ENCODE peak calls at places on chromosomes 11 and 22, in ten cellular contexts. Q is kidney epithelial cell; Z is activated T-cell treated with anti-CD3 and anti-CD28 coated beads, Interleukin-2, amount 50 U/mL, for 72 hours; V is C1 segment of cervical spinal cord; W is fibroblast of mammary gland; R is DMS153; X is cardiac muscle cell; A is neural progenitor cell; C is fibroblast of the conjunctiva; F is activated CD8-positive, alpha-beta memory T cell treated with anti-CD3 and anti-CD28 coated beads for 24 hours. Y is an unnamed sample.

GRCh38 chr11:79312591-79313267 is 128.1 kb downstream of the TENM4 start:
- DNase-seq in Q (no peak), R (peak; percentile 78), C (no peak), A (no peak), W (peak; percentile 48), Z (no peak), F (no peak), V (no peak), X (peak; percentile 7), Y (no peak)

GRCh38 chr11:86091566-86091965 is 22.7 kb upstream of the PICALM start:
- DNase-seq in V (no peak), Z (no peak), X (peak; percentile 86), Q (no peak), R (no peak), A (no peak), F (no peak), W (peak; percentile 69), C (no peak), Y (no peak)

GRCh38 chr22:18114976-18115652 is 4.5 kb downstream of the TUBA8 start:
- DNase-seq in W (no peak), R (no peak), Q (no peak), F (no peak), X (no peak), C (no peak), Z (no peak), A (no peak), V (no peak), Y (no peak)

GRCh38 chr11:10355257-10355661 is 50.4 kb downstream of the ADM start:
- DNase-seq in F (no peak), Z (no peak), A (no peak), Q (peak; percentile 45), X (peak; percentile 68), W (peak; percentile 87), V (no peak), C (no peak), R (no peak), Y (no peak)

GRCh38 chr11:117144477-117145392 is 648 bp downstream of the PAFAH1B2 start:
- DNase-seq in C (no peak), Z (peak; percentile 52), V (peak; percentile 32), X (peak; percentile 83), A (peak; percentile 78), Q (no peak), F (peak; percentile 62), R (no peak), W (peak; percentile 73), Y (peak; percentile 71)

GRCh38 chr22:25228822-25229221 is 9.4 kb downstream of the CRYBB2 start:
- DNase-seq in R (no peak), F (no peak), Z (no peak), C (no peak), X (no peak), Q (no peak), A (no peak), W (no peak), V (no peak), Y (no peak)

GRCh38 chr22:45090364-45090960 is 73.3 kb upstream of the NUP50 start:
- DNase-seq in Z (no peak), F (no peak), Q (no peak), A (peak; percentile 79), C (no peak), V (no peak), X (peak; percentile 44), W (no peak), R (peak; percentile 13), Y (no peak)

GRCh38 chr11:32334822-32335221 is 100.5 kb downstream of the WT1 start:
- DNase-seq in Q (no peak), C (no peak), R (no peak), F (peak; percentile 60), W (peak; percentile 9), X (no peak), V (no peak), A (peak; percentile 67), Z (peak; percentile 36), Y (no peak)

GRCh38 chr11:65592840-65593517 is 2.6 kb downstream of the KCNK7 start:
- DNase-seq in W (no peak), R (no peak), Z (no peak), Q (no peak), A (no peak), V (no peak), C (no peak), X (no peak), F (no peak), Y (no peak)

GRCh38 chr11:123186291-123186690 is 8.8 kb downstream of the CLMP start:
- DNase-seq in C (no peak), Z (no peak), X (no peak), F (no peak), A (no peak), V (no peak), Q (no peak), W (no peak), R (no peak), Y (no peak)

GRCh38 chr11:35662061-35662648 is 420 bp upstream of the TRIM44 start:
- DNase-seq in Z (peak; percentile 3), F (no peak), C (no peak), A (no peak), X (no peak), R (peak; percentile 71), V (no peak), W (peak; percentile 8), Q (no peak), Y (no peak)

GRCh38 chr11:100824041-100824440 is 137.0 kb downstream of the ARHGAP42 start:
- DNase-seq in F (no peak), Z (no peak), X (peak; percentile 15), V (no peak), R (no peak), Q (peak; percentile 70), W (no peak), A (no peak), C (no peak), Y (no peak)

GRCh38 chr11:47599821-47600377 is 5.7 kb upstream of the C1QTNF4 start:
- DNase-seq in Q (no peak), C (no peak), V (no peak), Z (no peak), F (no peak), R (no peak), X (no peak), A (no peak), W (no peak), Y (no peak)

GRCh38 chr11:124916370-124916710 is 2.7 kb upstream of the HEPN1 start:
- DNase-seq in F (no peak), Z (no peak), V (no peak), A (no peak), W (no peak), Q (no peak), C (no peak), R (no peak), X (no peak), Y (no peak)

GRCh38 chr11:1542267-1542666 is 29.8 kb downstream of the DUSP8 start:
- DNase-seq in Q (no peak), C (no peak), X (no peak), R (peak; percentile 77), F (no peak), Z (no peak), V (no peak), A (no peak), W (no peak), Y (no peak)

GRCh38 chr11:460331-461199 is 10.5 kb downstream of the PTDSS2 start:
- DNase-seq in F (no peak), Z (no peak), X (peak; percentile 79), Q (no peak), V (no peak), C (no peak), W (no peak), R (no peak), A (no peak), Y (no peak)

GRCh38 chr11:36433896-36434295 is 76.2 kb downstream of the TRAF6 start:
- DNase-seq in V (no peak), Z (no peak), C (no peak), W (no peak), A (no peak), X (no peak), R (no peak), F (no peak), Q (no peak), Y (no peak)

GRCh38 chr11:70298243-70298915 is 27.9 kb downstream of the PPFIA1 start:
- DNase-seq in F (no peak), A (no peak), R (no peak), Z (no peak), Q (no peak), X (no peak), W (no peak), C (no peak), V (no peak), Y (no peak)

GRCh38 chr11:94445641-94446040 is 44.4 kb upstream of the GPR83 start:
- DNase-seq in Z (no peak), Q (no peak), W (no peak), C (no peak), A (no peak), F (no peak), X (no peak), R (no peak), V (no peak), Y (no peak)

GRCh38 chr22:38172489-38173155 is 9.0 kb downstream of the PLA2G6 start:
- DNase-seq in Q (no peak), V (peak; percentile 58), Z (peak; percentile 32), R (peak; percentile 84), C (no peak), F (peak; percentile 69), W (no peak), A (no peak), X (peak; percentile 75), Y (no peak)

GRCh38 chr11:11993814-11994213 is 14.6 kb downstream of the DKK3 start:
- DNase-seq in R (no peak), W (peak; percentile 85), Z (no peak), Q (peak; percentile 61), F (no peak), A (peak; percentile 15), V (peak; percentile 53), C (peak; percentile 57), X (peak; percentile 72), Y (no peak)

GRCh38 chr11:10897150-10897549 is 39.3 kb upstream of the ZBED5 start:
- DNase-seq in R (no peak), Q (no peak), V (no peak), A (no peak), Z (no peak), W (no peak), F (no peak), C (no peak), X (no peak), Y (no peak)

GRCh38 chr11:75524576-75525432 is 937 bp downstream of the GDPD5 start:
- DNase-seq in V (no peak), A (peak; percentile 71), Z (peak; percentile 47), F (peak; percentile 75), X (peak; percentile 7), W (peak; percentile 40), Q (no peak), R (no peak), C (no peak), Y (no peak)

GRCh38 chr11:116193321-116194114 is 579.3 kb downstream of the BUD13 start:
- DNase-seq in C (peak; percentile 13), W (peak; percentile 10), A (peak; percentile 79), V (no peak), R (peak; percentile 23), F (no peak), Q (peak; percentile 74), X (peak; percentile 78), Z (no peak), Y (no peak)

GRCh38 chr22:39250131-39250530 is 5.3 kb upstream of the PDGFB start:
- DNase-seq in C (no peak), Z (no peak), A (peak; percentile 37), F (no peak), R (no peak), X (no peak), Q (no peak), W (no peak), V (no peak), Y (no peak)

GRCh38 chr11:115552773-115553438 is 48.7 kb upstream of the CADM1 start:
- DNase-seq in C (no peak), Z (no peak), V (no peak), W (no peak), Q (no peak), X (no peak), A (no peak), F (no peak), R (no peak), Y (no peak)

GRCh38 chr11:114562166-114562916 is 2.7 kb upstream of the NXPE1 start:
- DNase-seq in V (no peak), W (peak; percentile 40), Z (no peak), A (no peak), Q (no peak), C (no peak), R (no peak), X (peak; percentile 68), F (no peak), Y (no peak)

GRCh38 chr22:29727248-29727551 is 7.4 kb downstream of the CABP7 start:
- DNase-seq in A (peak; percentile 84), C (peak; percentile 21), Z (peak; percentile 29), Q (no peak), W (peak; percentile 49), X (peak; percentile 58), R (no peak), F (no peak), V (peak; percentile 16), Y (no peak)